ENCODE peak calls at places on chromosomes 2 and 18, in four cellular contexts. X, P, Q and D are unnamed samples.

GRCh38 chr2:43541165-43541564 is 54.7 kb downstream of the THADA start:
- DNase-seq in Q (peak; percentile 14), X (peak; percentile 61), P (no peak), D (no peak)

GRCh38 chr2:70086278-70086837 is 919 bp upstream of the PCBP1 start:
- DNase-seq in Q (peak; percentile 82), X (peak; percentile 93), P (peak; percentile 83), D (peak; percentile 92)

GRCh38 chr2:16021611-16022363 is 81.4 kb downstream of the MYCN start:
- DNase-seq in Q (no peak), X (no peak), P (no peak), D (no peak)

GRCh38 chr2:23484163-23484740 is 99.3 kb downstream of the KLHL29 start:
- DNase-seq in X (no peak), P (no peak), Q (no peak), D (no peak)

GRCh38 chr2:233650981-233651380 is 14.7 kb downstream of the UGT1A10 start:
- DNase-seq in P (no peak), X (no peak), Q (no peak), D (no peak)

GRCh38 chr2:215698566-215698965 is 262.7 kb upstream of the FN1 start:
- DNase-seq in P (peak; percentile 100), X (peak; percentile 98), Q (peak; percentile 96), D (no peak)

GRCh38 chr2:152335851-152336102 is 803 bp downstream of the FMNL2 start:
- DNase-seq in P (no peak), X (no peak), Q (no peak), D (peak; percentile 80)

GRCh38 chr2:122748552-122749011 is 993.1 kb downstream of the TSN start:
- DNase-seq in Q (no peak), P (peak; percentile 62), X (peak; percentile 37), D (no peak)

GRCh38 chr2:155908567-155908966 is 424.0 kb downstream of the NR4A2 start:
- DNase-seq in P (no peak), X (no peak), Q (no peak), D (no peak)

GRCh38 chr2:128686881-128687550 is 368.3 kb upstream of the HS6ST1 start:
- DNase-seq in P (no peak), Q (no peak), X (no peak), D (no peak)

GRCh38 chr18:8471373-8471772 is 137.9 kb upstream of the RAB12 start:
- DNase-seq in X (no peak), Q (no peak), P (peak; percentile 86), D (no peak)

GRCh38 chr2:191347881-191348280 is 102.7 kb downstream of the MYO1B start:
- DNase-seq in X (peak; percentile 12), P (peak; percentile 63), Q (peak; percentile 84), D (no peak)

GRCh38 chr2:128557841-128558241 is 239.2 kb upstream of the HS6ST1 start:
- DNase-seq in P (no peak), X (peak; percentile 81), Q (peak; percentile 62), D (no peak)

GRCh38 chr2:236171213-236172201 is 3.3 kb upstream of the GBX2 start:
- DNase-seq in Q (no peak), P (no peak), X (no peak), D (no peak)

GRCh38 chr2:81206216-81206615 is 901.7 kb upstream of the LRRTM1 start:
- DNase-seq in Q (no peak), P (no peak), X (no peak), D (no peak)

GRCh38 chr2:133591164-133591563 is 22.9 kb upstream of the NCKAP5 start:
- DNase-seq in Q (no peak), P (peak; percentile 45), X (peak; percentile 30), D (no peak)

GRCh38 chr2:6944546-6944945 is 27.3 kb downstream of the RNF144A start:
- DNase-seq in X (no peak), P (no peak), Q (no peak), D (no peak)

GRCh38 chr2:231666171-231667095 is 41.9 kb upstream of the PTMA start:
- DNase-seq in P (peak; percentile 86), Q (peak; percentile 91), X (peak; percentile 97), D (peak; percentile 99)

GRCh38 chr2:28610583-28611201 is 114.8 kb downstream of the PLB1 start:
- DNase-seq in Q (peak; percentile 96), P (peak; percentile 98), X (peak; percentile 92), D (peak; percentile 92)

GRCh38 chr2:206159346-206160123 is at the start of the genes EEF1B2 and NDUFS1:
- DNase-seq in Q (peak; percentile 99), P (peak; percentile 98), X (peak; percentile 100), D (peak; percentile 99)

GRCh38 chr2:234710066-234710465 is 213.2 kb upstream of the ARL4C start:
- DNase-seq in P (no peak), Q (no peak), X (no peak), D (no peak)

GRCh38 chr18:55642191-55642590 is 54.2 kb upstream of the TCF4 start:
- DNase-seq in X (no peak), P (no peak), Q (no peak), D (no peak)

GRCh38 chr2:3131636-3132326 is 245.8 kb downstream of the EIPR1 start:
- DNase-seq in P (no peak), Q (no peak), X (peak; percentile 5), D (no peak)

GRCh38 chr2:38076250-38076709 is 329 bp upstream of the CYP1B1 start:
- DNase-seq in X (peak; percentile 94), P (peak; percentile 82), Q (peak; percentile 68), D (peak; percentile 96)

GRCh38 chr2:164737612-164738081 is 104.0 kb downstream of the COBLL1 start:
- DNase-seq in X (peak; percentile 80), P (peak; percentile 50), Q (peak; percentile 52), D (peak; percentile 68)

GRCh38 chr2:131673400-131674173 is 145.9 kb downstream of the CCDC74A start:
- DNase-seq in X (peak; percentile 82), P (peak; percentile 41), Q (peak; percentile 44), D (peak; percentile 90)

GRCh38 chr2:151844217-151844896 is 16.1 kb upstream of the ARL5A start:
- DNase-seq in Q (no peak), P (no peak), X (no peak), D (no peak)

GRCh38 chr2:16170675-16171424 is 230.5 kb downstream of the MYCN start:
- DNase-seq in P (no peak), Q (no peak), X (no peak), D (no peak)

GRCh38 chr2:148300534-148300933 is 279.6 kb downstream of the MBD5 start:
- DNase-seq in Q (peak; percentile 39), X (peak; percentile 15), P (peak; percentile 66), D (no peak)

GRCh38 chr2:225429718-225430117 is 30.2 kb downstream of the NYAP2 start:
- DNase-seq in Q (peak; percentile 0), X (peak; percentile 24), P (peak; percentile 29), D (no peak)

GRCh38 chr2:214575030-214575949 is 164.4 kb downstream of the VWC2L start:
- DNase-seq in P (peak; percentile 52), X (no peak), Q (no peak), D (peak; percentile 40)
- H3K4me3 ChIP-seq in P (no peak overlapping the region), X (no peak overlapping the region), Q (no peak overlapping the region), D (no peak overlapping the region)

DNA sequence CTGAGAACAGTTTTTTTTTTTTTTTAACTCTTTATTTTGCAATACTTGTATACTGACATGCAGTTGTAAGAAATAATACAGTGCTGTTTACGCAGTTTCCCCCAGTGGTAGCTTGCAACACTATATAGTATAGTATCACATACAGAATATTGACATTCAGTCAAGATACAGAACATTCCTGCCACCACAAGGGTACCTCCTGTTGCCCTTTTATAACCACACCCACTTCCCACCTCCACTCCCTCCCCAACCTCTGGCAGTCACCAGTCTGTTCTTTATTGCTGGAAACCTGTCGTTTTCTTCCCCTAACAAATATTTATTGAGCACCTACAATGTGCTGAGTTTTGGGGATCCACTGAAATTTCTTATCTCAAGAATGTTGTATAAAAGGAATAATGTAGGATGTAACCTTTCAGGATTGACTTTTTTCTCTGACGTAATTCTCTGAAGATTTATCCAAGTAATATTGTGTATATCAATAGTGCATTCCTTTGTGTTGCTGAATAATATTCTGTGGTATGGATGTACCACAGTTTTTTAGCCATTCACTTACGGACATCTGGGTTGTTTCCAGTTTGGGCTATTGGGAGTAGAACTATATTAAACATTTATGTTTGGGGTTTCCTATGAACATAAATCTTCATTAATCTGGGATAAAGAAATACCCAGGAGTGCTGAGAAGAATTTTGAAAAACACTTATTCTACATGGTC is 51.4 kb upstream of the EML6 start:
- DNase-seq in P (no peak), X (peak; percentile 28), Q (peak; percentile 82), D (no peak)
- H3K27ac ChIP-seq in P (no peak overlapping the region), X (peak overlapping the region; percentile 38), Q (peak overlapping the region; percentile 72), D (peak overlapping the region; percentile 70)

DNA sequence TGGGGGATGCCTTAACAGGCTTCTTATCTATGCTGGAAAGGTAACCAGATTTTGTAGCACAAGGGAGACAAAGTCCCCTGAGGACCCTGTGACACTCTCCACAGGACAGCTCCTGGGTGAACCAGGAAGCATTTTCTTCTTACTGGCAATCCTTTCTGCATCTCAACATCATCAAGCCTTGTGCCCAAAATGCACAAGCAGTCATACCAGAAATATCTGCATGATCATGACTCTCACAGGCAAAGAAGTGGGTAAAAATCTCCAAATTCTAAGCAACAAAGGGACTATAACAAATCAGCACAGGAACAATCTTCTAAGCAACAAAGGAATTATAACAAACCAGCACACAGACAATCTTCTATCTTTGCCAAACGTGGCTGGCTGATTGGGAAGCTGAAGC is 99.1 kb upstream of the CD226 start:
- DNase-seq in X (peak; percentile 67), P (peak; percentile 40), Q (no peak), D (no peak)
- H3K9ac ChIP-seq in X (peak overlapping the region; percentile 85), P (no peak overlapping the region), Q (no peak overlapping the region), D (no peak overlapping the region)

DNA sequence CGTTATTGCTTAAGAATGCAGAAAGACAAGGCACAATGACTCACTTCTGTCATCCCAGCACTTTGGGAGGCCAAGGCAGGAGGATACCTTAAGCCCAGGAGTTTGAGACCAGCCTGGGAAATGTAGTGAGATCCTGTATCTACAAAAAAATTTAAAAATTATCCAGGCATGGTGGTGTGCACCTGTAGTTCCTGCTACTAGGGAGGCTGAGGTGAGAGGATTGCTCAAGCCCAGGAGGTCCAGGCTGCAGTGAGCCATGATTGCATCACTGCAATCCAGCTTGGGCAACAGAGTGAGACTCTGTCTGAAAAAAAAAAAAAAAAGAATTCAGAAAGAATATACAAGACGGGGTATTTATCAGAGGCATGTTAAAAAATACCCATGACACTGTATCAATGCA is 182.0 kb upstream of the SPOPL start:
- DNase-seq in P (no peak), Q (no peak), X (no peak), D (no peak)
- H3K4me3 ChIP-seq in P (no peak overlapping the region), Q (no peak overlapping the region), X (no peak overlapping the region), D (no peak overlapping the region)

GRCh38 chr18:79855147-79855910 is 57.6 kb downstream of the KCNG2 start:
- DNase-seq in P (no peak), Q (no peak), X (no peak), D (no peak)

GRCh38 chr18:79853993-79854364 is 56.2 kb downstream of the KCNG2 start:
- DNase-seq in P (no peak), Q (no peak), X (no peak), D (no peak)

GRCh38 chr18:79856119-79857080 is 58.7 kb downstream of the KCNG2 start:
- DNase-seq in X (peak; percentile 43), P (peak; percentile 35), Q (peak; percentile 25), D (no peak)

GRCh38 chr18:79859314-79859713 is 61.6 kb downstream of the KCNG2 start:
- DNase-seq in P (no peak), Q (no peak), X (no peak), D (no peak)

DNA sequence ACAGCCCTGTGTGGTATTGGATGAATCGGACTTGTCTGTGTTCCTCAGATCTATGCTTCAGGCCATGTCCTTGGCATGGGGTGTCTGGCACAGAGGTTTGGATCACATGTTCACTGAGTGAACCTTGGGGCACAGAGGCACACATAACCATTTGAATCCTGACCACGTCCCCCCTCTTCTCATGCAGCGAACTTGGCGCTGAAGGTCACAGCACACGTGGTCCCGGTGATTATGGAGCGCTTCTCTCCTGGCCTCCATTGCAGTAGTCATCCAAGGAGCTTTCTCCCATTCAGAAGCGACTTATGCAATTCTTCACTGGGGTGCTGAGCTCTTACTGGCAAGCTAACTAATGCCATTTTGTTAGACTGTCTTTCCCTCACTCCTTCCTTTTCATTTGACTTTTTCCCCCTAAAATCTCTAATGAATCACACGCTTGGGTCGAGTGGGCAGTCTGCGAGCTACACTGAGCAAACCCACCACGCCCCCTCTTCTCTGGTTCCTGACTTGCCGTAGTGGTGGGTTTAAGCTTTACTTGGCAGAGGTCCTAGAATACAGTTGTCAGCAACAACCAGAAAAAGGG is 59.4 kb downstream of the KCNG2 start:
- DNase-seq in Q (peak; percentile 58), X (peak; percentile 48), P (peak; percentile 65), D (no peak)
- H3K27ac ChIP-seq in Q (no peak overlapping the region), X (no peak overlapping the region), P (no peak overlapping the region), D (no peak overlapping the region)